ENCODE peak calls at places on chromosome 16, in seven cellular contexts. V is gastrocnemius medialis, D is fibroblast of lung, O is stomach, L is sigmoid colon, R is neural progenitor cell, J is heart right ventricle. Q is an unnamed sample.

GRCh38 chr16:58110590-58111330 is 18.4 kb downstream of the CFAP20 start:
- DNase-seq in O (peak; percentile 23), J (no peak), L (no peak), D (no peak), V (no peak), R (no peak), Q (no peak)

GRCh38 chr16:88809068-88809675 is 2.6 kb downstream of the APRT start:
- DNase-seq in O (no peak), R (no peak), V (no peak), L (no peak), J (no peak), D (no peak), Q (peak; percentile 63)

GRCh38 chr16:66044089-66044488 is 322.4 kb upstream of the CDH5 start:
- DNase-seq in J (no peak), O (no peak), D (no peak), V (no peak), L (no peak), R (no peak), Q (no peak)

GRCh38 chr16:73065617-73066313 is 17.8 kb upstream of the ZFHX3 start:
- DNase-seq in L (peak; percentile 79), D (no peak), V (no peak), R (peak; percentile 66), J (peak; percentile 54), O (no peak), Q (peak; percentile 45)

GRCh38 chr16:50842589-50842988 is 100.7 kb downstream of the CYLD start:
- DNase-seq in D (no peak), O (no peak), R (no peak), L (no peak), V (no peak), J (no peak), Q (no peak)

GRCh38 chr16:30948956-30949654 is at the start of gene ORAI3:
- DNase-seq in R (peak; percentile 84), D (peak; percentile 63), V (peak; percentile 61), J (peak; percentile 82), O (peak; percentile 77), L (peak; percentile 91), Q (peak; percentile 76)

GRCh38 chr16:5709889-5710288 is 612.3 kb upstream of the EEF2KMT start:
- DNase-seq in O (no peak), R (peak; percentile 82), D (no peak), L (no peak), J (no peak), V (no peak), Q (no peak)

GRCh38 chr16:79628501-79628975 is 28.0 kb upstream of the MAF start:
- DNase-seq in J (no peak), L (no peak), O (no peak), V (no peak), D (peak; percentile 78), R (no peak), Q (no peak)

GRCh38 chr16:12652924-12653323 is 150.8 kb downstream of the CPPED1 start:
- DNase-seq in J (no peak), O (no peak), L (no peak), D (no peak), R (no peak), V (no peak), Q (no peak)

GRCh38 chr16:67486805-67487204 is 3.5 kb upstream of the AGRP start:
- DNase-seq in D (no peak), J (no peak), R (no peak), O (no peak), L (no peak), V (no peak), Q (no peak)

GRCh38 chr16:46836521-46837292 is 5.7 kb upstream of the C16orf87 start:
- DNase-seq in J (no peak), L (no peak), O (no peak), R (no peak), D (no peak), V (no peak), Q (no peak)

GRCh38 chr16:48605518-48606110 is 4.4 kb downstream of the N4BP1 start:
- DNase-seq in O (no peak), V (peak; percentile 22), R (no peak), J (no peak), D (no peak), L (no peak), Q (no peak)

GRCh38 chr16:48497932-48498760 is 111.8 kb downstream of the N4BP1 start:
- DNase-seq in R (no peak), O (peak; percentile 36), V (no peak), D (no peak), L (no peak), J (no peak), Q (peak; percentile 22)

GRCh38 chr16:17589898-17590297 is 119.1 kb upstream of the XYLT1 start:
- DNase-seq in J (no peak), R (no peak), O (no peak), D (no peak), V (no peak), L (no peak), Q (no peak)

GRCh38 chr16:68367034-68367433 is 56.2 kb downstream of the PRMT7 start:
- DNase-seq in V (no peak), O (peak; percentile 48), J (no peak), L (no peak), R (peak; percentile 76), D (peak; percentile 32), Q (no peak)

GRCh38 chr16:69322343-69322742 is 8.0 kb downstream of the PDF start:
- DNase-seq in V (no peak), J (no peak), O (no peak), D (no peak), R (no peak), L (no peak), Q (no peak)

GRCh38 chr16:74578838-74579237 is 28.1 kb downstream of the GLG1 start:
- DNase-seq in R (no peak), J (no peak), D (no peak), O (no peak), V (no peak), L (no peak), Q (no peak)

GRCh38 chr16:74580828-74581227 is 26.1 kb downstream of the GLG1 start:
- DNase-seq in O (no peak), R (no peak), J (no peak), D (no peak), L (no peak), V (no peak), Q (no peak)

GRCh38 chr16:74577882-74578366 is 29.0 kb downstream of the GLG1 start:
- DNase-seq in V (no peak), R (no peak), L (no peak), J (no peak), D (peak; percentile 70), O (no peak), Q (no peak)

GRCh38 chr16:74575805-74576643 is 30.9 kb downstream of the GLG1 start:
- DNase-seq in V (no peak), O (no peak), R (no peak), D (no peak), J (no peak), L (no peak), Q (no peak)

GRCh38 chr16:74578433-74578832 is 28.5 kb downstream of the GLG1 start:
- DNase-seq in V (no peak), R (no peak), O (no peak), L (no peak), J (no peak), D (no peak), Q (no peak)
- H3K4me1 ChIP-seq in V (peaks cover 44% of the 10 kb centered on the region), R (no peaks in the 10 kb centered on the region), O (peaks cover 8% of the 10 kb centered on the region), L (no peaks in the 10 kb centered on the region), J (peaks cover 20% of the 10 kb centered on the region), D (no peaks in the 10 kb centered on the region), Q (peaks cover 39% of the 10 kb centered on the region)

DNA sequence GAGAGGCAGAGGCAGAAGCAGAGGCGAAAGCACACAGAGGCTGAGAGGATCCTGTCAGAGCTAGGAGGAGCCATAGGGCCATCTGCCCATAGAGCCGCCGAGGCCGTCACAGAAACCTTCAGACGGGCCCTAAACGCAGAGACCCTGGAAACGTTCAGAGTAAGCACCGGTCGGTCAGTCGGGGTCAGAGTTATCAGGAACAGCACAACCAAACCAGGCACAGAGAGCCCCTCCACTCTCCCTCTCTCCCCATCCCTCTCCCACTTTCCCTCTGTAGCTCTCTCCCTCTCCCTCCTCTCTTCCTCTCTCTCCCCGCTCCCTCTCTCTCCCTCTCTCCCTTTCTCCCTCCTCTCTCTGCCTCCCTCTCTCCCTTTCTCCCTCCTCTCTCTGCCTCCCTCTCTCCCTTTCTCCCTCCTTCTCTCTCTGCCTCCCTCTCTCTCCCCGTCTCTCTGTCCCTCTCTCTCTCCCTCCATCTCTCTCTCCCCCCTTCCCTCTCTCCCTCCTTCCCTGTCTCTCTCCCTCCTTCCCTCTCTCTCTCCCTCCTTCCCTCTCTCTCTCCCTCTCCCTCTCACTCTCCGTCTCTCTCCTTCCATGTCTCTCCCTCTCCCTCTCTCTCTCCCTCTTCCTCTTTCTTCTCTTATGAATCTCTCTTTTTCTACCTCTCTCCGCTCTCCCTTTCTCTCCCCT is 138.9 kb downstream of the C16orf95 start:
- DNase-seq in R (peak; percentile 54), L (no peak), D (no peak), O (no peak), V (no peak), J (no peak), Q (no peak)
- TF ChIP-seq CTCF in R (no peak), L (no peak), D (no peak), O (no peak), V (no peak), J (no peak), Q (no peak)

GRCh38 chr16:85610446-85611204 is 2.5 kb upstream of the GSE1 start:
- DNase-seq in D (peak; percentile 79), J (peak; percentile 88), V (peak; percentile 74), R (peak; percentile 95), L (peak; percentile 96), O (peak; percentile 89), Q (peak; percentile 93)

GRCh38 chr16:85611205-85611454 is 2.0 kb upstream of the GSE1 start:
- DNase-seq in D (peak; percentile 15), R (peak; percentile 76), O (no peak), J (peak; percentile 42), V (no peak), L (no peak), Q (no peak)

GRCh38 chr16:85612801-85613608 is at the start of gene GSE1:
- DNase-seq in V (peak; percentile 95), R (peak; percentile 96), L (peak; percentile 96), D (peak; percentile 80), J (peak; percentile 93), O (peak; percentile 99), Q (peak; percentile 99)

GRCh38 chr16:85612191-85612800 is 826 bp upstream of the GSE1 start:
- DNase-seq in D (peak; percentile 85), V (peak; percentile 90), R (peak; percentile 55), O (peak; percentile 88), J (peak; percentile 78), L (peak; percentile 89), Q (peak; percentile 94)

DNA sequence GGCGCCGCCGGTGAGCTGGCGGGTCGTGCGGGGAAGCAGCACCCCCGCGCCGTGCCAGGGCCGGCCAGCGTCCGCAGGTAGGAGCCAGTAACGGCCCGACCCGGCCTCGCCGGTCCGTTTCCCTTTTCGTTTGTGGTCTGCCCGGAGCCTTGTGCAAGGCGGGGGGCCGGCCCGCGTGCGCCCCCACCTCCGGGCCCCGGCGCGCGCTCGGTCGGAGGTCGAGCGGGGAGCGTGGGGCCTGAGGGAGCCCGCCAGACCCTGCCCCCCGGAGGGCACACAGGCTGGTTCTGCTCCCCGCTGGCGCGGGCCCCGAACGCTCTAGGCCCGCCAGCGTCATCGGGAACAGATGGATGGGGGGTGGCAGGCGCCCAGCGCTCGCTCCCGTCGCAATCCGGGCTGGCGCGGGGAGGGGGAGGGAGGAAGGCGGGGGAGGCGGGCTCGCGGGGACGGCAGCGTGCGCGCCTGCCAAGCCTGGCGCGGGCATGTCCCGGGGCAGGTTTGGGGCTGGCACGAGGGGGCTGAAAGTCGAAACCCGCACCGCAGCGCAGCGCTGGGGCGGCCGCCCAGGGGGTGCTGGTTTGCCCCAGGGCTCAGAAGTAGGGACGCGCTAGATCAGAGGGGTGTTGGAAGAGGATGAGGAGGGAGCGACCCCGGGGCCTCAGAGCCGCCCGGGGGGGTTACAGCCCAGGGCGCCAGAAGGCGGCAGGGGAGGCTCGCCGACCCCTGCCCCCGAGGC is 1.5 kb upstream of the GSE1 start:
- DNase-seq in V (peak; percentile 79), J (peak; percentile 89), L (peak; percentile 96), D (peak; percentile 80), R (peak; percentile 84), O (peak; percentile 91), Q (peak; percentile 95)
- H3K27ac ChIP-seq in V (peak overlapping the region; percentile 95), J (peak overlapping the region; percentile 95), L (peak overlapping the region; percentile 97), D (peak overlapping the region; percentile 91), R (no peak overlapping the region), O (peak overlapping the region; percentile 98), Q (peak overlapping the region; percentile 97)

GRCh38 chr16:90015586-90016338 is 3.5 kb downstream of the DBNDD1 start:
- DNase-seq in L (no peak), J (no peak), R (no peak), O (no peak), V (no peak), D (no peak), Q (no peak)
- H3K4me1 ChIP-seq in L (no peaks in the 10 kb centered on the region), J (peaks cover 13% of the 10 kb centered on the region), R (peaks cover 13% of the 10 kb centered on the region), O (peaks cover 5% of the 10 kb centered on the region), V (peaks cover 36% of the 10 kb centered on the region), D (peaks cover 3% of the 10 kb centered on the region), Q (peaks cover 22% of the 10 kb centered on the region)